ENCODE peak calls at places on chromosomes 2 and 18, in eight cellular contexts. U is brain microvascular endothelial cell, Q is testis, M is right cardiac atrium, L is iPS DF 6.9, X is PC-3, E is H9, O is dorsolateral prefrontal cortex. S is an unnamed sample.

GRCh38 chr18:54112356-54112755 is 112.1 kb downstream of the MBD2 start:
- DNase-seq in U (no peak), Q (no peak), M (no peak), L (no peak), X (no peak), E (no peak), O (no peak), S (no peak)

GRCh38 chr2:29097569-29097968 is 17.6 kb upstream of the CLIP4 start:
- DNase-seq in U (no peak), Q (no peak), M (no peak), L (no peak), X (no peak), E (no peak), O (no peak), S (no peak)

GRCh38 chr2:164903214-164903613 is 52.1 kb downstream of the SLC38A11 start:
- DNase-seq in U (peak; percentile 72), Q (no peak), M (no peak), L (no peak), X (no peak), E (no peak), O (no peak), S (no peak)

GRCh38 chr2:231987088-231987788 is 25.7 kb downstream of the DIS3L2 start:
- DNase-seq in U (no peak), Q (no peak), M (peak; percentile 41), L (no peak), X (no peak), E (no peak), O (no peak), S (no peak)

GRCh38 chr18:78978336-78979057 is 1.1 kb upstream of the SALL3 start:
- DNase-seq in U (no peak), Q (no peak), M (no peak), L (no peak), X (no peak), E (no peak), O (no peak), S (peak; percentile 43)

GRCh38 chr18:73479472-73479871 is 611.7 kb upstream of the NETO1 start:
- DNase-seq in U (peak; percentile 11), Q (no peak), M (no peak), L (no peak), X (peak; percentile 13), E (no peak), O (no peak), S (no peak)

GRCh38 chr2:8285081-8285480 is 396.8 kb upstream of the ID2 start:
- DNase-seq in U (no peak), Q (peak; percentile 60), M (peak; percentile 64), L (peak; percentile 29), X (no peak), E (peak; percentile 42), O (no peak), S (no peak)

GRCh38 chr2:223041527-223042109 is 10.4 kb upstream of the KCNE4 start:
- DNase-seq in U (peak; percentile 98), Q (peak; percentile 56), M (peak; percentile 90), L (no peak), X (peak; percentile 86), E (peak; percentile 46), O (no peak), S (no peak)

GRCh38 chr2:160871096-160871495 is 289.1 kb upstream of the TANK start:
- DNase-seq in U (peak; percentile 22), Q (no peak), M (peak; percentile 43), L (no peak), X (no peak), E (no peak), O (no peak), S (no peak)

GRCh38 chr2:68428746-68429145 is 38.3 kb downstream of the FBXO48 start:
- DNase-seq in U (no peak), Q (no peak), M (no peak), L (no peak), X (no peak), E (no peak), O (no peak), S (no peak)

GRCh38 chr2:50649626-50650397 is 382.1 kb downstream of the NRXN1 start:
- DNase-seq in U (peak; percentile 58), Q (no peak), M (no peak), L (no peak), X (peak; percentile 36), E (no peak), O (no peak), S (no peak)

GRCh38 chr18:24006731-24007308 is 7.7 kb upstream of the TTC39C start:
- DNase-seq in U (no peak), Q (no peak), M (no peak), L (no peak), X (peak; percentile 16), E (no peak), O (no peak), S (no peak)

GRCh38 chr2:10385933-10386773 is 62.0 kb downstream of the ODC1 start:
- DNase-seq in U (peak; percentile 60), Q (no peak), M (no peak), L (no peak), X (peak; percentile 83), E (no peak), O (no peak), S (no peak)

GRCh38 chr2:130963058-130963848 is 126.5 kb downstream of the ARHGEF4 start:
- DNase-seq in U (no peak), Q (no peak), M (no peak), L (no peak), X (no peak), E (no peak), O (no peak), S (peak; percentile 22)

GRCh38 chr2:234823877-234824376 is 127.9 kb upstream of the SH3BP4 start:
- DNase-seq in U (peak; percentile 94), Q (no peak), M (peak; percentile 52), L (no peak), X (peak; percentile 92), E (no peak), O (no peak), S (no peak)

DNA sequence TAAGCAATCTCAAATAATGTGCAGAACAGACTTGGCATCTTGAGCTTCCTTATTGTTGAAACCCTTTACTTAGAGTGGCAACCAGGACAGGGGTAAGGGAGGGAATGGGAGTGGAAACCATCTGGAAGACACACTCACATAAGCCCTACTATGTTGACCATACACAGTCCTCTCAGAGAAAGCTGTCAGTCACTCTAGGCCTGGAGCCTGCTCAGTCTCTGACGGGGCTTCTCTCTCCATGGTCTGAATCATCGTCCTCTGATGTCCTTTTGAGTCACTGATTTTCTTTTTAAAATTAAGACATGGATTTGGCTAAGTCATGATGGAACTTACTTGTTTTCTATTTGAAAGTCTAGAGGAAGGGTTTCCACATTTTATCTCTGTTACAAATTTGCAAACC is 74.0 kb downstream of the MYO1B start:
- DNase-seq in U (peak; percentile 73), Q (no peak), M (no peak), L (no peak), X (peak; percentile 77), E (no peak), O (no peak), S (no peak)
- H3K27ac ChIP-seq in U (peak overlapping the region; percentile 60), Q (no peak overlapping the region), M (no peak overlapping the region), L (no peak overlapping the region), X (peak overlapping the region; percentile 54), E (no peak overlapping the region), O (no peak overlapping the region), S (no peak overlapping the region)

GRCh38 chr2:32947076-32947483 is 327 bp downstream of the LTBP1 start:
- DNase-seq in U (no peak), Q (peak; percentile 30), M (peak; percentile 61), L (no peak), X (no peak), E (no peak), O (no peak), S (no peak)
- H3K27ac ChIP-seq in U (peak overlapping the region; percentile 53), Q (peak overlapping the region; percentile 83), M (peak overlapping the region; percentile 70), L (no peak overlapping the region), X (no peak overlapping the region), E (no peak overlapping the region), O (peak overlapping the region; percentile 22), S (no peak overlapping the region)

GRCh38 chr18:22971038-22971437 is 37.9 kb downstream of the RBBP8 start:
- DNase-seq in U (no peak), Q (no peak), M (no peak), L (no peak), X (no peak), E (no peak), O (no peak), S (no peak)

GRCh38 chr18:22977847-22978701 is 44.9 kb downstream of the RBBP8 start:
- DNase-seq in U (peak; percentile 75), Q (no peak), M (no peak), L (no peak), X (peak; percentile 83), E (no peak), O (no peak), S (no peak)

GRCh38 chr18:22980394-22980793 is 47.3 kb downstream of the RBBP8 start:
- DNase-seq in U (no peak), Q (no peak), M (no peak), L (no peak), X (no peak), E (no peak), O (no peak), S (no peak)

GRCh38 chr18:22974707-22975106 is 41.6 kb downstream of the RBBP8 start:
- DNase-seq in U (no peak), Q (no peak), M (no peak), L (no peak), X (no peak), E (no peak), O (no peak), S (no peak)

GRCh38 chr18:22975508-22975907 is 42.4 kb downstream of the RBBP8 start:
- DNase-seq in U (no peak), Q (no peak), M (no peak), L (no peak), X (no peak), E (no peak), O (no peak), S (no peak)
- H3K27ac ChIP-seq in U (no peak overlapping the region), Q (no peak overlapping the region), M (no peak overlapping the region), L (no peak overlapping the region), X (no peak overlapping the region), E (no peak overlapping the region), O (no peak overlapping the region), S (no peak overlapping the region)

GRCh38 chr2:159202568-159203071 is 83.9 kb downstream of the WDSUB1 start:
- DNase-seq in U (peak; percentile 100), Q (no peak), M (peak; percentile 75), L (no peak), X (peak; percentile 61), E (no peak), O (no peak), S (no peak)

GRCh38 chr2:159201321-159202063 is 85.0 kb downstream of the WDSUB1 start:
- DNase-seq in U (peak; percentile 56), Q (no peak), M (no peak), L (no peak), X (no peak), E (no peak), O (no peak), S (no peak)

GRCh38 chr2:159199751-159200465 is 86.6 kb downstream of the WDSUB1 start:
- DNase-seq in U (no peak), Q (no peak), M (no peak), L (no peak), X (no peak), E (no peak), O (no peak), S (no peak)

GRCh38 chr2:159199236-159199635 is 87.3 kb downstream of the WDSUB1 start:
- DNase-seq in U (no peak), Q (no peak), M (no peak), L (no peak), X (no peak), E (no peak), O (no peak), S (no peak)

DNA sequence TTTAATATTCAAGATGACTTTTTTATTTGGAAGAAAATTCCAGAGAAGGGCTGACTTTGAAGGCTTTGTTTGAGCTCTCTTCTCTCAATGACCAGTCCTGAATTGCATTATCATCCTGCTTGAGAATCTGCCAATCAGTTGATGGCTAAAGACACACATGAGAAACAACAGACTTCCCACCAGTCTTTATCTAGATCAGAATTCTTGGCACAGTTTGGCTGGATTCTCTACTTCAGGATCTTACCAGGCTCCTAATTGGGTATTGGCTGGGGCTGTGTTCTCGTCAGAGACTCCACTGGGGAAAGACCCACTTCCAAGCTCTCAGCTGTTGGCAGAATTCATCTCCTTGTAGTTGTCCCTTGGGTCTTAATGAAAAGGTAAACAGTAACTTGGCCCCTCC is 86.0 kb downstream of the WDSUB1 start:
- DNase-seq in U (peak; percentile 39), Q (no peak), M (no peak), L (no peak), X (no peak), E (no peak), O (no peak), S (no peak)
- H3K27ac ChIP-seq in U (peak overlapping the region; percentile 15), Q (no peak overlapping the region), M (no peak overlapping the region), L (no peak overlapping the region), X (no peak overlapping the region), E (no peak overlapping the region), O (no peak overlapping the region), S (no peak overlapping the region)